ENCODE peak calls at places on chromosome 20, in ten cellular contexts. Q is effector CD4-positive, alpha-beta T cell; E is fibroblast of villous mesenchyme; P is fibroblast of lung; H is iPS DF 6.9; F is KBM-7; G is activated naive CD8-positive, alpha-beta T cell treated with anti-CD3 and anti-CD28 coated beads, Interleukin-2, amount 50 U/mL, for 24 hours; I is A172; Z is activated CD8-positive, alpha-beta memory T cell treated with anti-CD3 and anti-CD28 coated beads, Interleukin-2, amount 10 ng/mL, durations not matched to agents 7 days and 5 days; T is cardiac muscle cell. L is an unnamed sample.

GRCh38 chr20:58131581-58132142 is 96.8 kb downstream of the ANKRD60 start:
- DNase-seq in T (no peak), H (no peak), I (peak), Z (no peak), F (no peak), G (no peak), E (peak), Q (no peak), P (peak), L (no peak)

GRCh38 chr20:32007787-32008616 is 2.2 kb upstream of the CCM2L start:
- DNase-seq in I (peak), H (peak), E (no peak), T (no peak), P (no peak), Z (peak), F (peak), Q (no peak), G (no peak), L (no peak)

GRCh38 chr20:2246081-2246491 is 49.7 kb upstream of the TGM3 start:
- DNase-seq in G (no peak), P (peak), F (no peak), Q (no peak), E (no peak), T (peak), H (no peak), Z (no peak), I (no peak), L (no peak)

GRCh38 chr20:59004763-59005522 is 2.1 kb downstream of the CTSZ start:
- DNase-seq in T (no peak), I (no peak), H (no peak), P (no peak), Z (peak), Q (no peak), E (no peak), F (peak), G (peak), L (peak)

GRCh38 chr20:20365593-20365992 is 2.3 kb upstream of the INSM1 start:
- DNase-seq in E (no peak), G (no peak), Q (no peak), F (no peak), I (no peak), H (no peak), Z (no peak), T (no peak), P (no peak), L (no peak)

GRCh38 chr20:38134427-38135281 is 30.4 kb downstream of the TGM2 start:
- DNase-seq in F (peak), E (peak), Q (no peak), G (no peak), H (no peak), P (peak), T (peak), Z (no peak), I (peak), L (no peak)

GRCh38 chr20:46214831-46215488 is 93.3 kb downstream of the CDH22 start:
- DNase-seq in I (peak), P (no peak), T (no peak), Z (no peak), G (no peak), E (no peak), F (no peak), Q (no peak), H (no peak), L (no peak)

GRCh38 chr20:437787-438486 is 24.4 kb downstream of the TBC1D20 start:
- DNase-seq in F (peak), T (no peak), P (no peak), I (no peak), E (no peak), H (no peak), G (peak), Z (no peak), Q (no peak), L (peak)

GRCh38 chr20:51046021-51046985 is 23.4 kb upstream of the KCNG1 start:
- DNase-seq in Q (no peak), F (no peak), H (no peak), E (no peak), I (no peak), G (no peak), P (no peak), T (no peak), Z (no peak), L (no peak)

GRCh38 chr20:45935416-45936046 is 1.0 kb downstream of the PCIF1 start:
- DNase-seq in Q (no peak), I (no peak), T (no peak), F (no peak), G (no peak), E (peak), H (no peak), P (no peak), Z (no peak), L (no peak)

GRCh38 chr20:52103469-52103910 is 88.1 kb downstream of the ZFP64 start:
- DNase-seq in H (no peak), Q (no peak), F (no peak), I (no peak), E (peak), P (peak), Z (peak), G (peak), T (no peak), L (peak)

GRCh38 chr20:35260426-35260825 is 17.5 kb downstream of the MMP24OS start:
- DNase-seq in I (no peak), H (no peak), G (no peak), F (no peak), P (no peak), E (no peak), T (no peak), Z (no peak), Q (no peak), L (no peak)

GRCh38 chr20:52062452-52063209 is 128.9 kb downstream of the ZFP64 start:
- DNase-seq in T (no peak), E (no peak), F (no peak), P (no peak), G (no peak), I (no peak), H (no peak), Z (no peak), Q (no peak), L (no peak)

GRCh38 chr20:18632196-18632789 is 44.4 kb downstream of the DTD1 start:
- DNase-seq in P (peak), T (peak), H (peak), I (peak), F (peak), Q (peak), E (peak), Z (peak), G (peak), L (peak)

GRCh38 chr20:58883243-58883691 is 30.8 kb downstream of the GNAS start:
- DNase-seq in G (no peak), P (peak), Z (no peak), Q (no peak), T (no peak), I (no peak), F (no peak), H (no peak), E (no peak), L (no peak)

GRCh38 chr20:39269031-39269461 is 306.9 kb downstream of the DHX35 start:
- DNase-seq in E (peak), I (peak), Q (no peak), Z (peak), P (peak), F (peak), H (no peak), T (peak), G (peak), L (no peak)

GRCh38 chr20:40173877-40174276 is 515.2 kb downstream of the MAFB start:
- DNase-seq in P (no peak), E (no peak), G (no peak), F (no peak), Q (no peak), H (no peak), T (no peak), Z (no peak), I (no peak), L (no peak)

GRCh38 chr20:52457826-52458225 is 266.2 kb upstream of the ZFP64 start:
- DNase-seq in Z (no peak), Q (no peak), P (peak), H (no peak), T (no peak), I (peak), F (no peak), E (no peak), G (no peak), L (no peak)

GRCh38 chr20:59777814-59778575 is 155.4 kb downstream of the SYCP2 start:
- DNase-seq in I (no peak), P (no peak), E (no peak), T (no peak), Q (no peak), F (no peak), H (no peak), G (no peak), Z (peak), L (no peak)

GRCh38 chr20:40279390-40279789 is 409.6 kb downstream of the MAFB start:
- DNase-seq in T (no peak), E (peak), H (no peak), Q (no peak), I (peak), P (no peak), F (peak), Z (no peak), G (no peak), L (no peak)

GRCh38 chr20:23034721-23035671 is at the start of gene SSTR4:
- DNase-seq in H (no peak), Q (no peak), F (no peak), E (no peak), I (no peak), Z (no peak), G (no peak), T (peak), P (no peak), L (no peak)

GRCh38 chr20:50992733-50993457 is 30.0 kb downstream of the KCNG1 start:
- DNase-seq in F (peak), Q (no peak), G (peak), E (peak), T (peak), I (peak), H (peak), P (peak), Z (peak), L (peak)

GRCh38 chr20:58645277-58645968 is 5.7 kb upstream of the STX16 start:
- DNase-seq in Q (no peak), H (no peak), G (no peak), Z (no peak), P (peak), I (peak), T (no peak), F (no peak), E (no peak), L (no peak)

GRCh38 chr20:25739615-25740320 is 43.1 kb upstream of the ZNF337 start:
- DNase-seq in E (peak), Z (no peak), Q (no peak), G (no peak), H (no peak), T (no peak), I (peak), F (no peak), P (peak), L (no peak)

GRCh38 chr20:53072923-53073579 is 100.9 kb downstream of the TSHZ2 start:
- DNase-seq in G (no peak), F (no peak), E (no peak), Z (no peak), Q (no peak), P (no peak), H (no peak), T (no peak), I (no peak), L (no peak)

GRCh38 chr20:51183443-51183842 is 160.5 kb upstream of the KCNG1 start:
- DNase-seq in T (no peak), G (no peak), P (no peak), Z (no peak), Q (no peak), F (no peak), H (no peak), I (no peak), E (peak), L (no peak)

GRCh38 chr20:1764136-1765033 is 106.8 kb upstream of the SIRPG start:
- DNase-seq in Q (peak), P (peak), G (peak), Z (peak), F (peak), E (peak), H (peak), I (peak), T (peak), L (peak)

GRCh38 chr20:51021067-51022025 is 1.6 kb downstream of the KCNG1 start:
- DNase-seq in T (peak), Q (no peak), P (peak), G (no peak), F (no peak), E (no peak), Z (no peak), I (no peak), H (no peak), L (no peak)

GRCh38 chr20:60586417-60587105 is 628.3 kb downstream of the CDH26 start:
- DNase-seq in E (no peak), F (no peak), G (no peak), H (no peak), Z (no peak), I (no peak), T (no peak), P (no peak), Q (no peak), L (no peak)

GRCh38 chr20:53930651-53931504 is 139.5 kb downstream of the BCAS1 start:
- DNase-seq in H (no peak), T (no peak), P (peak), G (no peak), Q (no peak), E (no peak), F (no peak), Z (no peak), I (peak), L (no peak)

GRCh38 chr20:29873946-29874345 is 1383.5 kb upstream of the DEFB115 start:
- DNase-seq in H (peak), P (peak), F (no peak), G (peak), I (no peak), E (peak), T (peak), Q (no peak), Z (peak), L (no peak)

GRCh38 chr20:33865761-33866160 is 54.6 kb downstream of the CHMP4B start:
- DNase-seq in Q (no peak), I (no peak), E (no peak), F (no peak), Z (no peak), T (no peak), G (no peak), H (no peak), P (no peak), L (no peak)